ENCODE peak calls at places on chromosome 7, in seven cellular contexts. L is astrocyte; S is CD4-positive, alpha-beta T cell; N is left lung; F is ovary; Z is PC-3; T is prostate gland. D is an unnamed sample. For H3K27me3, the result is how much of the 10 kb centered on the place peaks cover.

GRCh38 chr7:50304911-50305621 is 550 bp downstream of the IKZF1 start:
- DNase-seq in L (no peak), S (peak), N (no peak), F (no peak), Z (no peak), T (no peak), D (peak)

GRCh38 chr7:95725170-95725569 is 47.2 kb upstream of the DYNC1I1 start:
- DNase-seq in L (no peak), S (no peak), N (no peak), F (no peak), Z (peak), T (no peak), D (peak)

GRCh38 chr7:135792334-135792733 is 43.7 kb upstream of the FAM180A start:
- DNase-seq in L (no peak), S (no peak), N (no peak), F (no peak), Z (no peak), T (no peak), D (no peak)

GRCh38 chr7:10767771-10768170 is 205.9 kb upstream of the PHF14 start:
- DNase-seq in L (peak), S (no peak), N (no peak), F (no peak), Z (peak), T (no peak), D (no peak)

GRCh38 chr7:13042605-13043236 is 355.3 kb downstream of the ARL4A start:
- DNase-seq in L (peak), S (no peak), N (no peak), F (no peak), Z (peak), T (no peak), D (no peak)

GRCh38 chr7:122438001-122438400 is 133.5 kb upstream of the FEZF1 start:
- DNase-seq in L (no peak), S (no peak), N (no peak), F (no peak), Z (no peak), T (no peak), D (peak)

GRCh38 chr7:4731803-4732202 is 43.6 kb upstream of the AP5Z1 start:
- DNase-seq in L (no peak), S (no peak), N (no peak), F (no peak), Z (no peak), T (no peak), D (no peak)

GRCh38 chr7:100584677-100585510 is 1.0 kb downstream of the LRCH4 start:
- DNase-seq in L (peak), S (no peak), N (peak), F (peak), Z (peak), T (no peak), D (peak)

GRCh38 chr7:112529486-112529885 is 48.7 kb downstream of the LSMEM1 start:
- DNase-seq in L (no peak), S (no peak), N (no peak), F (no peak), Z (no peak), T (no peak), D (no peak)

GRCh38 chr7:78787854-78788253 is 665.6 kb downstream of the MAGI2 start:
- DNase-seq in L (no peak), S (no peak), N (no peak), F (no peak), Z (no peak), T (no peak), D (no peak)

GRCh38 chr7:115009139-115009538 is 87.2 kb downstream of the MDFIC start:
- DNase-seq in L (peak), S (no peak), N (no peak), F (no peak), Z (peak), T (no peak), D (no peak)

GRCh38 chr7:128783143-128783799 is 7.7 kb upstream of the OPN1SW start:
- DNase-seq in L (peak), S (no peak), N (peak), F (peak), Z (no peak), T (peak), D (peak)

GRCh38 chr7:50497068-50497642 is 47.0 kb upstream of the FIGNL1 start:
- DNase-seq in L (peak), S (no peak), N (no peak), F (no peak), Z (no peak), T (no peak), D (no peak)

GRCh38 chr7:156889089-156889488 is 3.9 kb downstream of the LMBR1 start:
- DNase-seq in L (no peak), S (no peak), N (no peak), F (no peak), Z (no peak), T (no peak), D (no peak)

GRCh38 chr7:73742338-73742752 is 3.7 kb upstream of the ABHD11 start:
- DNase-seq in L (no peak), S (no peak), N (peak), F (no peak), Z (no peak), T (no peak), D (peak)

GRCh38 chr7:36644625-36645422 is 79.5 kb downstream of the AOAH start:
- DNase-seq in L (peak), S (no peak), N (no peak), F (no peak), Z (no peak), T (no peak), D (no peak)

GRCh38 chr7:66380285-66380888 is 175.3 kb downstream of the TPST1 start:
- DNase-seq in L (no peak), S (no peak), N (no peak), F (no peak), Z (peak), T (no peak), D (no peak)

GRCh38 chr7:157612664-157613561 is 276.1 kb downstream of the DNAJB6 start:
- DNase-seq in L (no peak), S (peak), N (no peak), F (peak), Z (peak), T (no peak), D (peak)

GRCh38 chr7:4782333-4783291 is 7.2 kb downstream of the AP5Z1 start:
- DNase-seq in L (no peak), S (no peak), N (no peak), F (no peak), Z (no peak), T (no peak), D (no peak)

GRCh38 chr7:134327896-134328295 is 11.2 kb upstream of the SLC35B4 start:
- DNase-seq in L (peak), S (peak), N (no peak), F (peak), Z (peak), T (peak), D (peak)

GRCh38 chr7:77395543-77395942 is 20.6 kb downstream of the GSAP start:
- DNase-seq in L (no peak), S (no peak), N (no peak), F (no peak), Z (no peak), T (no peak), D (no peak)

GRCh38 chr7:127792528-127793342 is 140.7 kb downstream of the SND1 start:
- DNase-seq in L (no peak), S (no peak), N (peak), F (no peak), Z (peak), T (no peak), D (peak)

DNA sequence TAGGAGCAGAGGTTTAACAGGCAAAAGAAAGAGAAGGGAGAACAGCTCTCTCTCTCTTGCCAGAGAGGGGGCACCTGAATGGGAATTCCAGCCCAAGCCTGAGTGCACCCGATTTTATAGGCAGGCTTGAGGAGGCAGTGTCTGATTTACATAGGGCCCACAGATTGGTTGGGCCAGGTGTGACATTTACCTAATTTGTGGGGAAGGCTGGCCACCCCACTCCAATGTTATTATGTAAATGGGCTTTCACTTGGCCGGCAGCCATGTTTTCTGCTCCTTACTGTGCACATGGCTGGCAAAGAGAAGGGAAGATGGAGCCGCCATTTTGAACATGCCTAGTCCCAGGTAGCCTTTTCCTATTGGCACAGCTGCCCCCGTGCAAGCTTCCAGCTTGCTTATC is 735.5 kb upstream of the AUTS2 start:
- DNase-seq in L (no peak), S (no peak), N (no peak), F (peak), Z (no peak), T (no peak), D (no peak)
- H3K27me3 ChIP-seq in L (under half), S (under half), N (under half), F (under half), Z (under half), T (under half), D (under half)

DNA sequence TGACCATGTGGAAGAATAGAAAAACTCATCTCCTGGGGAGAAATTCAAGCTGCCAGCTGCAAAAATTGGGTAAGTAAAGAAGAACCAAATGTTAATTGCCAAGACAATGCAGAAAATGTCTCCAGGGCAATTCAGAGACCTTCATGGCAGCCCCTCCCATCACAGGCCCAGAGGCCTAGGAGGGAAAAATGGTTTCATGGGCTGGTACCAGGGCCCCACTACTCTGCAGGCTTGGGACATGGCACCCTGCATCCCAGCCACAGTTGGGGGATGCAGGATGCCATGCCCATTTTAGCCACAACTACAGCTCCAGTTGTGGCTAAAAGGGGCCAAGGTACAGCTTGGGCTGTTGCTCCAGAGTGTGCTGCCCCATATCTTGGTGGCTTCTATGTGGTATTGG is 20.9 kb upstream of the MKLN1 start:
- DNase-seq in L (no peak), S (no peak), N (no peak), F (no peak), Z (no peak), T (no peak), D (no peak)
- H3K27me3 ChIP-seq in L (under half), S (under half), N (under half), F (under half), Z (under half), T (under half), D (under half)

GRCh38 chr7:155806096-155806871 is 6.0 kb downstream of the SHH start:
- DNase-seq in L (no peak), S (no peak), N (no peak), F (no peak), Z (no peak), T (no peak), D (peak)
- H3K27me3 ChIP-seq in L (half or more), S (half or more), N (half or more), F (under half), Z (under half), T (under half), D (half or more)

DNA sequence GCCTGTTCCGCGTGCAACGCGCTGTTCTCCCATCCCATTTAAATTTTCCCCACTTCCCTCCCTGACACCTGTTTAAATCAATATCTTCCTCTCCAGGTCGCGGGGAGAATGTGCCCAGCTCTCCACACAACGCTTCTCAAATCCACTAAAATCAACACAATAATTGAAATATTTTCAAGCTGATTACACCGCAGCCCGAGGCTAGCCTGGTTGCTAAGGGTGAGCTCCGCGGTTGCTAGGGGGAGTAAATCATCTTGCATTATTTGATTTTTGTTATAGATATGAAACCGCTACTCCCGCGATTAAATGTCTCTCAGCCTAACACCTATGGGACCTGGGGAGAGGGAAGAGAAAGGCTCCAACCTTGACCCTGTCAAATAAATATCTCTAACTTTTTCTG is 36.2 kb downstream of the UNCX start:
- DNase-seq in L (no peak), S (no peak), N (no peak), F (no peak), Z (peak), T (no peak), D (no peak)
- H3K27me3 ChIP-seq in L (under half), S (under half), N (half or more), F (under half), Z (half or more), T (under half), D (under half)

GRCh38 chr7:118948508-118948907 is 724.0 kb downstream of the ANKRD7 start:
- DNase-seq in L (no peak), S (no peak), N (no peak), F (no peak), Z (no peak), T (no peak), D (no peak)
- H3K27me3 ChIP-seq in L (under half), S (under half), N (under half), F (under half), Z (under half), T (under half), D (under half)

GRCh38 chr7:29851487-29851886 is 45.2 kb downstream of the WIPF3 start:
- DNase-seq in L (no peak), S (no peak), N (no peak), F (no peak), Z (no peak), T (no peak), D (no peak)
- H3K27me3 ChIP-seq in L (under half), S (under half), N (under half), F (under half), Z (under half), T (under half), D (under half)

GRCh38 chr7:155804431-155804831 is 7.8 kb downstream of the SHH start:
- DNase-seq in L (no peak), S (no peak), N (no peak), F (no peak), Z (no peak), T (no peak), D (peak)
- H3K27me3 ChIP-seq in L (half or more), S (half or more), N (half or more), F (under half), Z (under half), T (under half), D (half or more)

GRCh38 chr7:76220185-76221057 is 18.7 kb downstream of the SRRM3 start:
- DNase-seq in L (peak), S (no peak), N (no peak), F (no peak), Z (peak), T (no peak), D (peak)
- H3K27me3 ChIP-seq in L (under half), S (under half), N (half or more), F (under half), Z (under half), T (under half), D (under half)

DNA sequence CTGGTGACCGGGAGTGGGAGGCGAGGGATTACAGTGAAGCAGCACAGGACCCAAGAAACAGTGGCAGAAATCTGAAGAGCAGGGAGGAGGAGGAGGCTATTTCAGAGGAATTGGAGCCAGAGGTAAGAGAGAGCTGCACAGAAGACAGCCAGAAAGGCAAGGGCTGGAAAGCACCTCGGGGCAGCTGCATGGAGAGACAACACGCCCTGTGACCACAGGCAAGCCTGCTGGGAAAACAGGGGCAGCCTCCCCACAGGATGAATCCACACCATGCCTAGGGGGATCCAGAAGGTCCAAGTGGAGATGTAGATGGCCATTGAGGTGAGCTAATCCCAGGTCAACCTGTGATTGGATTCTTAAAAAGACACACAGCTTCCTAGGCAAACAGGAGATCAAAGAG is 118.8 kb downstream of the CLEC2L start:
- DNase-seq in L (no peak), S (no peak), N (no peak), F (no peak), Z (no peak), T (no peak), D (no peak)
- H3K27me3 ChIP-seq in L (under half), S (under half), N (under half), F (under half), Z (under half), T (under half), D (under half)

DNA sequence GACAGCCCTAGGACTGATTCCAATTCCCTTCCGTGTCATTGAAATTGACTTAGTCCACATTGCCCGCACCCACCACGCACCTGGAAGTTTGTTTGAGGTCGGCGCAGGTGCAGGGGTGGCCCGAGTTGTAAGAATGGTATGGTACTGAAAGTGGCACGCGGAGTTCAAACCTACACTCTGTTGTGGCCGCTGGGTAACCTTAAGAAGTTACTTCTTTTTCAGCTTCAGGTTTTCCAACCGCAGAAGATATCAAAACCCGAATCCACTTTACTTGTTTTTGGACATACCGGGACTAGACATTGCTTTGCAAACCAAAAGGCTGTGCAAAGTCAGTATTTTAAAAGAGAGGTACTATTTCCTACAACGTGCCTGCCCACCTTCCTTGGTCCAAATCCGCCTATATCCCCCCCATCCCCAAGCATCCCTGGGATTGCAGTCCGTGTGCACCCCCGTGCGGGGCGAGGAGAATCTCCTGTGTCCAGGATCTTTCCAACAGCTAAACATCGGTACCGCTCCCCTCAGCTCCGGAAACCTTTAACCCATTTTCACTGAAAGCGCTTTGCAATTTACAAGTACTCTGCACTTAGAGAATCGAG is 1.0 kb downstream of the IGFBP3 start:
- DNase-seq in L (peak), S (no peak), N (no peak), F (no peak), Z (no peak), T (no peak), D (peak)
- H3K27me3 ChIP-seq in L (under half), S (half or more), N (half or more), F (under half), Z (under half), T (under half), D (half or more)

D was measured in neural progenitor cell.